ENCODE peak calls at places on chromosome 10, in seven cellular contexts. One of them, this sample, is unnamed.

GRCh38 chr10:75165684-75166622 is 44.6 kb upstream of the VDAC2 start:
- DNase-seq in Panc1: no peak
- DNase-seq in prostate gland: no peak
- DNase-seq in GM12891: peak
- DNase-seq in suprapubic skin: no peak
- DNase-seq in spleen: no peak
- DNase-seq in esophagus muscularis mucosa: no peak
- DNase-seq in this sample: no peak

GRCh38 chr10:98469532-98469931 is 22.8 kb upstream of the HPS1 start:
- DNase-seq in Panc1: no peak
- DNase-seq in prostate gland: no peak
- DNase-seq in GM12891: no peak
- DNase-seq in suprapubic skin: no peak
- DNase-seq in spleen: no peak
- DNase-seq in esophagus muscularis mucosa: peak
- DNase-seq in this sample: no peak

GRCh38 chr10:112562122-112562521 is 115.1 kb downstream of the VTI1A start:
- DNase-seq in Panc1: no peak
- DNase-seq in prostate gland: no peak
- DNase-seq in GM12891: no peak
- DNase-seq in suprapubic skin: no peak
- DNase-seq in spleen: no peak
- DNase-seq in esophagus muscularis mucosa: no peak
- DNase-seq in this sample: no peak

GRCh38 chr10:98391578-98391991 is 23.4 kb downstream of the PYROXD2 start:
- DNase-seq in Panc1: no peak
- DNase-seq in prostate gland: peak
- DNase-seq in GM12891: no peak
- DNase-seq in suprapubic skin: no peak
- DNase-seq in spleen: no peak
- DNase-seq in esophagus muscularis mucosa: no peak
- DNase-seq in this sample: no peak

GRCh38 chr10:122560279-122560804 is at the start of gene DMBT1:
- DNase-seq in Panc1: no peak
- DNase-seq in prostate gland: no peak
- DNase-seq in GM12891: no peak
- DNase-seq in suprapubic skin: no peak
- DNase-seq in spleen: no peak
- DNase-seq in esophagus muscularis mucosa: no peak
- DNase-seq in this sample: no peak

GRCh38 chr10:124403548-124403947 is 15.2 kb downstream of the OAT start:
- DNase-seq in Panc1: peak
- DNase-seq in prostate gland: peak
- DNase-seq in GM12891: peak
- DNase-seq in suprapubic skin: peak
- DNase-seq in spleen: no peak
- DNase-seq in esophagus muscularis mucosa: no peak
- DNase-seq in this sample: no peak

GRCh38 chr10:48509061-48509772 is 95.7 kb downstream of the ARHGAP22 start:
- DNase-seq in Panc1: no peak
- DNase-seq in prostate gland: no peak
- DNase-seq in GM12891: no peak
- DNase-seq in suprapubic skin: no peak
- DNase-seq in spleen: no peak
- DNase-seq in esophagus muscularis mucosa: no peak
- DNase-seq in this sample: peak

GRCh38 chr10:116670706-116671105 is 50.0 kb downstream of the PNLIPRP2 start:
- DNase-seq in Panc1: no peak
- DNase-seq in prostate gland: no peak
- DNase-seq in GM12891: no peak
- DNase-seq in suprapubic skin: no peak
- DNase-seq in spleen: no peak
- DNase-seq in esophagus muscularis mucosa: no peak
- DNase-seq in this sample: no peak

GRCh38 chr10:120511165-120511564 is 54.1 kb downstream of the PLPP4 start:
- DNase-seq in Panc1: no peak
- DNase-seq in prostate gland: no peak
- DNase-seq in GM12891: no peak
- DNase-seq in suprapubic skin: no peak
- DNase-seq in spleen: no peak
- DNase-seq in esophagus muscularis mucosa: peak
- DNase-seq in this sample: no peak

GRCh38 chr10:45433716-45434469 is 59.9 kb downstream of the ALOX5 start:
- DNase-seq in Panc1: no peak
- DNase-seq in prostate gland: no peak
- DNase-seq in GM12891: peak
- DNase-seq in suprapubic skin: no peak
- DNase-seq in spleen: no peak
- DNase-seq in esophagus muscularis mucosa: no peak
- DNase-seq in this sample: no peak

DNA sequence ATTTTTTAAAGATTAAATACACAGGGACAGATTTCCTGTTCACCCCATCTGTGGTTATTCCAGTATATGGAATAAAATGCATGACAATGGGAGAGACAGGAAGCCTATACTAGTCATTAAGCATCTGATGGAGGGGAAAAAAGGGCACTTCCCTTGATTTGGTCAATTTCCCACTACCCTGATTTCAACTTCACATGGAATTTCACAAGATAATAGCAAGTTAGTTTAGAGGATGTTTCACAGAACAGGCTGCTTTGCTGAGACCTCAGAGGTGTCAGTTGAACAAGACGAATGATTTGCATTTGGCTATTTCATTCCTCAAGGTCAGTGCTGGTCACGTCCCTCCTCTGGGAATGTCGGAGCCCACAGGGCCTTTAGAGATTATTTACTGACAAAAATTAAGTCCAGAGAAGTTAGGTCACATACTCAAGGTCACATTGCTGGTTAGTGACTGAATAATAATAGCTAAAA is 4.7 kb upstream of the ITPRIP start:
- DNase-seq in Panc1: no peak
- DNase-seq in prostate gland: no peak
- DNase-seq in GM12891: no peak
- DNase-seq in suprapubic skin: no peak
- DNase-seq in spleen: no peak
- DNase-seq in esophagus muscularis mucosa: peak
- DNase-seq in this sample: no peak
- TF ChIP-seq POLR2AphosphoS5 in Panc1: no peak
- TF ChIP-seq POLR2AphosphoS5 in prostate gland: no peak
- TF ChIP-seq POLR2AphosphoS5 in GM12891: no peak
- TF ChIP-seq POLR2AphosphoS5 in suprapubic skin: no peak
- TF ChIP-seq POLR2AphosphoS5 in spleen: no peak
- TF ChIP-seq POLR2AphosphoS5 in esophagus muscularis mucosa: peak
- TF ChIP-seq POLR2AphosphoS5 in this sample: no peak

GRCh38 chr10:43287056-43288007 is 20.5 kb upstream of the RASGEF1A start:
- DNase-seq in Panc1: peak
- DNase-seq in prostate gland: peak
- DNase-seq in GM12891: no peak
- DNase-seq in suprapubic skin: no peak
- DNase-seq in spleen: peak
- DNase-seq in esophagus muscularis mucosa: no peak
- DNase-seq in this sample: no peak
- TF ChIP-seq POLR2AphosphoS5 in Panc1: peak
- TF ChIP-seq POLR2AphosphoS5 in prostate gland: peak
- TF ChIP-seq POLR2AphosphoS5 in GM12891: no peak
- TF ChIP-seq POLR2AphosphoS5 in suprapubic skin: no peak
- TF ChIP-seq POLR2AphosphoS5 in spleen: peak
- TF ChIP-seq POLR2AphosphoS5 in esophagus muscularis mucosa: no peak
- TF ChIP-seq POLR2AphosphoS5 in this sample: peak

GRCh38 chr10:11986593-11987216 is 55.9 kb downstream of the UPF2 start:
- DNase-seq in Panc1: peak
- DNase-seq in prostate gland: peak
- DNase-seq in GM12891: peak
- DNase-seq in suprapubic skin: peak
- DNase-seq in spleen: peak
- DNase-seq in esophagus muscularis mucosa: peak
- DNase-seq in this sample: no peak
- TF ChIP-seq POLR2AphosphoS5 in Panc1: no peak
- TF ChIP-seq POLR2AphosphoS5 in prostate gland: peak
- TF ChIP-seq POLR2AphosphoS5 in GM12891: no peak
- TF ChIP-seq POLR2AphosphoS5 in suprapubic skin: no peak
- TF ChIP-seq POLR2AphosphoS5 in spleen: no peak
- TF ChIP-seq POLR2AphosphoS5 in esophagus muscularis mucosa: no peak
- TF ChIP-seq POLR2AphosphoS5 in this sample: peak

GRCh38 chr10:91683976-91684375 is 51.1 kb upstream of the PPP1R3C start:
- DNase-seq in Panc1: peak
- DNase-seq in prostate gland: no peak
- DNase-seq in GM12891: no peak
- DNase-seq in suprapubic skin: no peak
- DNase-seq in spleen: no peak
- DNase-seq in esophagus muscularis mucosa: peak
- DNase-seq in this sample: no peak
- TF ChIP-seq POLR2AphosphoS5 in Panc1: no peak
- TF ChIP-seq POLR2AphosphoS5 in prostate gland: no peak
- TF ChIP-seq POLR2AphosphoS5 in GM12891: no peak
- TF ChIP-seq POLR2AphosphoS5 in suprapubic skin: no peak
- TF ChIP-seq POLR2AphosphoS5 in spleen: no peak
- TF ChIP-seq POLR2AphosphoS5 in esophagus muscularis mucosa: no peak
- TF ChIP-seq POLR2AphosphoS5 in this sample: no peak

DNA sequence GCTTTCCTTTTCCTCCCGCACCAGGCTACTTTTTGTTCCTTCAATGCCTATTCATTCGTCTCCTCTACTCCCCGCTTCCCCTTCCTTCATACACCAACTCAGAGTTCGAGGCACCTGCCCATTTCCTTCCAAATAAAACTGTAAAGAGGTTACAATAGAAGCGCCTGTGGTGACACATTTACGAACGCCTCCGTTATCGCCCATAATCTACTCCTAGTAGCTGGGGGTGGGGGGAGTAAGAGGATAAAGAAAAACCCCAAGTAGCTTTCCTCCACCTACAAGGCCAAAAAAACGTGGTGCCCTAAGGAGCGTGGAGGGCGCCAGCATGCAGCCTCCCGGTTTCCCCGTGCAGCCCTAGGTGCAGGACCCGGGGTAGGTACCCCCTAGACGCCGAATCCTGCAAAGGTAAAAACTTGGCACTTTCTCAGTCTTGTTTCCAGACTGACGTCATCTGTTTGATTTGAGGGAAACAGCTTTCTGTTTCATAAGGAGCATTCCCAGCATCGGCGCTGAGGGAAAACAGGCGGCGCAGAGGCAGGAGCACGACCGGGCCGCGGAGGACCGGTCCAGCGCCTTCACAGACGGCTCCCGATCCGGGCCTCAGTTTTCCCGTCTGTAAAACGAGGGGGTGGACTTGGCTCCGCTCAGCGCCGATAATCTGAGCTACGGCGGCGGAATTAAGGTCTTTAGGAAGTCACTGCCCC is 922 bp downstream of the PPA1 start:
- DNase-seq in Panc1: no peak
- DNase-seq in prostate gland: peak
- DNase-seq in GM12891: no peak
- DNase-seq in suprapubic skin: no peak
- DNase-seq in spleen: peak
- DNase-seq in esophagus muscularis mucosa: peak
- DNase-seq in this sample: no peak
- TF ChIP-seq POLR2AphosphoS5 in Panc1: no peak
- TF ChIP-seq POLR2AphosphoS5 in prostate gland: peak
- TF ChIP-seq POLR2AphosphoS5 in GM12891: no peak
- TF ChIP-seq POLR2AphosphoS5 in suprapubic skin: no peak
- TF ChIP-seq POLR2AphosphoS5 in spleen: peak
- TF ChIP-seq POLR2AphosphoS5 in esophagus muscularis mucosa: peak
- TF ChIP-seq POLR2AphosphoS5 in this sample: no peak